ENCODE peak calls at places on chromosomes 2 and 18, in four cellular contexts. J, P, S and X are unnamed samples.

GRCh38 chr2:25794544-25795276 is 83.6 kb downstream of the ASXL2 start:
- DNase-seq in S (no peak), J (no peak), P (no peak), X (no peak)

GRCh38 chr18:22387364-22387763 is 30.4 kb downstream of the CTAGE1 start:
- DNase-seq in P (no peak), J (no peak), S (no peak), X (no peak)

GRCh38 chr2:99485411-99485810 is 4.4 kb downstream of the REV1 start:
- DNase-seq in P (no peak), S (no peak), J (no peak), X (no peak)

GRCh38 chr2:229370484-229370883 is 99.4 kb upstream of the PID1 start:
- DNase-seq in P (peak), J (no peak), S (no peak), X (no peak)

GRCh38 chr2:205748660-205749059 is 66.4 kb downstream of the NRP2 start:
- DNase-seq in J (no peak), P (no peak), S (no peak), X (no peak)

GRCh38 chr2:239152916-239153305 is 247.9 kb downstream of the HDAC4 start:
- DNase-seq in J (no peak), S (no peak), P (no peak), X (no peak)

GRCh38 chr2:9988320-9988719 is 36.8 kb downstream of the GRHL1 start:
- DNase-seq in P (no peak), S (no peak), J (no peak), X (no peak)

GRCh38 chr18:57803119-57803969 is at the start of gene ATP8B1:
- DNase-seq in P (peak), J (peak), S (no peak), X (peak)

GRCh38 chr2:234483568-234484251 is 13.2 kb downstream of the ARL4C start:
- DNase-seq in P (no peak), S (peak), J (no peak), X (no peak)

GRCh38 chr2:61499060-61499459 is 28.2 kb upstream of the USP34 start:
- DNase-seq in S (no peak), J (no peak), P (no peak), X (no peak)

GRCh38 chr2:14451312-14451711 is 181.2 kb upstream of the LRATD1 start:
- DNase-seq in P (no peak), J (no peak), S (no peak), X (no peak)

GRCh38 chr18:36849288-36850011 is 20.5 kb downstream of the KIAA1328 start:
- DNase-seq in S (no peak), P (peak), J (no peak), X (no peak)

GRCh38 chr2:132038179-132038882 is 123.4 kb downstream of the ANKRD30BL start:
- DNase-seq in S (no peak), J (no peak), P (no peak), X (no peak)

GRCh38 chr2:63050186-63050915 is at the start of gene OTX1:
- DNase-seq in J (peak), S (no peak), P (peak), X (peak)

GRCh38 chr2:26562811-26563645 is 78.1 kb downstream of the CIB4 start:
- DNase-seq in S (no peak), P (peak), J (no peak), X (no peak)

GRCh38 chr2:6011871-6012380 is 319.7 kb downstream of the SOX11 start:
- DNase-seq in J (no peak), S (no peak), P (no peak), X (no peak)

GRCh38 chr2:120308038-120308910 is 37.7 kb upstream of the INHBB start:
- DNase-seq in P (no peak), S (no peak), J (no peak), X (no peak)

GRCh38 chr18:3529077-3529476 is 79.1 kb downstream of the TGIF1 start:
- DNase-seq in S (no peak), J (no peak), P (no peak), X (no peak)

GRCh38 chr2:120897399-120897798 is 161.7 kb downstream of the GLI2 start:
- DNase-seq in J (no peak), S (no peak), P (no peak), X (no peak)

GRCh38 chr2:169693344-169693743 is 861 bp downstream of the CFAP210 start:
- DNase-seq in J (no peak), P (no peak), S (no peak), X (no peak)

GRCh38 chr2:6994569-6994968 is 77.4 kb downstream of the RNF144A start:
- DNase-seq in J (no peak), P (no peak), S (no peak), X (no peak)

GRCh38 chr2:134206029-134206428 is 47.8 kb upstream of the MGAT5 start:
- DNase-seq in P (no peak), J (no peak), S (no peak), X (no peak)

GRCh38 chr2:27216416-27217137 is 592 bp upstream of the CAD start:
- DNase-seq in J (no peak), P (no peak), S (no peak), X (no peak)

GRCh38 chr2:73290049-73290839 is 3.1 kb downstream of the EGR4 start:
- DNase-seq in P (peak), J (no peak), S (peak), X (no peak)

GRCh38 chr2:188978291-188979081 is 4.3 kb downstream of the COL3A1 start:
- DNase-seq in S (no peak), P (peak), J (no peak), X (no peak)

GRCh38 chr2:203722411-203722810 is 16.0 kb downstream of the CD28 start:
- DNase-seq in J (no peak), S (no peak), P (no peak), X (no peak)

DNA sequence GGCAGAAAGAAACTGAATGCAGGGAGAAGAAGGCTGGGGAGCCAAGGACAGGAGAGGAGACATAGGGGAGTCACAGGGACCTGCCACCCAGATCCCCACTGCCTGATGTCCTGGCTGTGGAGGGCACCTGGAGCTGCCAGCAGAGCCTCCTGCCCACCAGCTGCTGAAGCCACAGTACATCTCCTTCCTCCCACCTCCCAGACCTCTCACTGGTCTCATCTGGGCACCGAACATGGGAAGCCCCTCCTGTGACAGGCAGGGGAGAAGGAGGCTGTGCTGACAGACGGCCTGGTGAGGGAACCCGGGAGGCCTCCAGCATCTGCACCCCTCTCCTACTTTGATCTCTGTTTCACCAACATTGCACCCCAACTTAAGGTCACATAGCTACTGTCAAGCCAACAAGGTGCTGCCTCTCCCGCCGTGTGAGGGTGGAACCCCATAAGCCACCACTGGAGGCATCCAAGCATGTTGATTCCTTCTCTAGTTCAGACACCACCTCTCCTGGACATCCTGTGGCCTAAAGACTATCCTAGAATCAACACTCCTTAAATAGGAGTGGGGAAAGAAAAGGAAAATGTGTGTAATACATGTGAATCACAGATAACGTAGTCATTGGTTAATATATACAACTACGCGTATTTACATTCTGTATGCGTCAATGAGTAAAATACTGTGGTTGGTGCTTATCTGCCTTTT is 3.6 kb upstream of the RNPEPL1 start:
- DNase-seq in P (peak), S (no peak), J (peak), X (no peak)
- TF ChIP-seq CTCF in P (no peak), S (peak), J (no peak), X (no peak)

GRCh38 chr2:64996914-64997313 is 7.7 kb downstream of the SLC1A4 start:
- DNase-seq in J (no peak), S (no peak), P (no peak), X (no peak)
- TF ChIP-seq CTCF in J (no peak), S (no peak), P (no peak), X (no peak)

DNA sequence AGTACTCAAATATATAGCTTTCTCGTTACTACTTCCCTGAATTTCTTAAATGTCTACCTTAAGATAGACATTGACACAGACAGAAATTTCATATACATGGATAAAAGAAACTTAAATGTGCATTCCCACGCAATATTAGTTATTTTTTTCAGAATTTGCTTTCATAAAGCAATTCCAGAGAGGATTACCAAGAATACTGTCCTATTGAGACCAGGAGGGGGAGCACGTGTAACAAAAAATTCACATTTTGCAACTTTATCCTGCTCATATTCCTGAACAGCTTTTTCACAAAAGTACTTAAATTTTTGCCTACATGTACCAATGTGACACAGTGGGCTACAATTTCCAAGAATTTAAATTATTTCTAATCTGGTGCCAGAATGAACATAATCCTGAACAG is 30.7 kb upstream of the ERCC3 start:
- DNase-seq in S (no peak), J (no peak), P (peak), X (no peak)
- TF ChIP-seq CTCF in S (peak), J (peak), P (peak), X (peak)

GRCh38 chr18:35376393-35376741 is 770 bp downstream of the ZNF396 start:
- DNase-seq in P (no peak), J (no peak), S (no peak), X (peak)
- TF ChIP-seq CTCF in P (no peak), J (no peak), S (no peak), X (no peak)

GRCh38 chr18:75462178-75462832 is 34.8 kb upstream of the SMIM21 start:
- DNase-seq in P (no peak), J (no peak), S (no peak), X (no peak)
- TF ChIP-seq CTCF in P (no peak), J (no peak), S (no peak), X (no peak)

DNA sequence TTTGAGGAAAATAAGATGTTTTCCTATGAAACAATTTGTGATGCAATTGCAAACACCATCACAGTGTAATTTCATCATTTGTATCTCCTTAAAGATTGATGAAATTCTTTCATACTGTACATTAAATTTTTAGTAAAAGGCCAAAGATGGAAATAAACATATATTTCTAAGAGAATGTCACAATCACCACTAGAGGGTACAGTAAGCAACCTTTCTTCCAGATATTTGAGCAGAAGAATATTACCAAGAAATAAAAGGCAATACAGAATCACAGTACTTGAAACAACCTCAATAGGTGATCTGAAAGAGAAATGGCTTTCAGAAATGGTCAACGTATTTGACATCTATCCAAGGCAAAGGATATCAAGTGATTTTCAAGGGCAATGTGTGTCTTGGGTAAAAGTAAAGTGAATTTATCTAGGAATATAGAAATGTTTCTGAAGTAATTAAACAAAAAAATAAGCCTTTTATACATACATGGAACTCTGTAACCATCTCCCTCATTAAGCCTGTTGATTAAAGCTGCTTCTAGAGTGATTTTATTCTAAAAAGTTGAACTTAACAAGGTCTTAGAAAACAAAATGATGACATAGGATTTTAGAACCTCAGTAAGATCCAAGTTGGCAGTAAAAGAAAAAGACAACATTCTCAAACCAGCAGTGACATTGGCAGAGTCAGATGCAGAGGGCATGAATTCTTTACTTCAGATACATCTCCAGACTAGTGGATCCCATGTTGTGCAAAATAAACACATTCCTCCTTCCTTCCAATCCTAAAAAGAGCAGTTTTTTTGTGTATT is 90.3 kb upstream of the SESTD1 start:
- DNase-seq in S (no peak), J (no peak), P (peak), X (no peak)
- TF ChIP-seq CTCF in S (no peak), J (peak), P (peak), X (no peak)

DNA sequence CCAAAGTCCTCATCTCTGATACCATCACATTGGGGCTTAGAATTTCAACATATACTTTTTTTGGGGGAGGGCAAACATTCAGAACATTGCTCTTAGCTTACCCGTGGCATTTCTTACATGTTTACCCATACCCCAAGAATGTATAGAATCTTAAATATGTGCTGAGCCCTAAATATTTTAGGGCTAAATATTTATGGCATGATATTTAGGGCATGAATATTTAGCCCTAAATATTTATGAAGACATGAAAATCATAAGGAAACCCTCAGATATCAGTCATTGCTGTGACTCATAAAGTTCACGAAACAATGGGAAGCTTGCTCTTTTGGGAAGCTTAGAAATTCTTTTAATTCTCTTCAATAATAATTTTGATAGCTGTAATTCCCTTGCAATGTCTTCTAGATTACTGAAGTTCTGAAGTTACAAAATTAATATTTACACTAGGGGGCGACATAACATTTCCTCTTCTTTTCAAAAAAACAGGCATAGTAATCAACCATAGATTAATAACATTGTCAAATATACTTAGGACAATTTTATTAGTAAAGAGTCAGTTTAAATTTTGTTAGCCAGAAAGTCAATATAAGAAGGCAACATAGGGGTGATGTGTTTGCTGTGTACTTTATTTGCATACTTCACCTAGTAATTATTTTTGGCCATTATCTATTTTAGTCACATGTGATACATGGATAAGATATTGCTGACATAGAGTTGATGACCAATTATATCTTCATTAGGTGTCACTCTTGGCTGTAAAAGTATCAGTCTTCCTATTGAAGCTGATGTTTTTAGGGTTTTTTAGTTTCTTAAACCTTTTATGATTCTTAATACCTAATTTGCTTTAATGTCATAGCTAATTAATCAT is 13.1 kb downstream of the ZNF804A start:
- DNase-seq in J (no peak), P (peak), S (no peak), X (no peak)
- TF ChIP-seq CTCF in J (peak), P (peak), S (no peak), X (peak)

DNA sequence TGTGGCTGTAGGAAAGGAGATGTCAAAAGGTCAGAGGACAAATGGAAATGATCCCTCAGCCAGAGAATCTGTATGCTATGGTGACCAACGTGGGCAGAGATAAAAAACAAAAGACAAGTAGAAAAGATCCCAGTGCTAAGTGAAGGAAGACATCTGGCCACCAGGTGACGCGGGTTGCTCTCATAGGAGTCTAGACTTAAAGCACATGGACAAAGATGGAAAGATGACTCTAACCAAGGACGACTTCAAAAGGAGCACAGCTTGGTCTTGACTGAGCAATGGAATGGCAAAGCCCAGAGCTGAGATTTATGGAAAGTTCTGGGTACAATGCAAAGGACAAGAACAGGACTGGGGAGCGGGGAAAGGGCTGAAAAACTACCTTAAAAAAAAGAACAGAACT is 96.8 kb downstream of the CLIP4 start:
- DNase-seq in S (no peak), J (peak), P (no peak), X (no peak)
- TF ChIP-seq CTCF in S (no peak), J (no peak), P (peak), X (peak)